ENCODE peak calls at places on chromosomes 7 and 10, in six cellular contexts. V is suprapubic skin, M is heart left ventricle, N is cerebellar cortex, F is T-helper 2 cell, C is HCEC 1CT. K is an unnamed sample.

GRCh38 chr10:70396140-70396539 is 7.8 kb upstream of the EIF4EBP2 start:
- DNase-seq in V (no peak), M (no peak), N (no peak), F (no peak), C (no peak), K (no peak)

GRCh38 chr7:93148135-93148534 is at the start of gene SAMD9L:
- DNase-seq in V (no peak), M (no peak), N (no peak), F (no peak), C (no peak), K (no peak)

GRCh38 chr10:317219-317868 is 182.1 kb downstream of the ZMYND11 start:
- DNase-seq in V (no peak), M (peak; percentile 59), N (no peak), F (no peak), C (peak; percentile 46), K (no peak)

GRCh38 chr7:149565096-149565382 is 67.4 kb upstream of the ZNF746 start:
- DNase-seq in V (no peak), M (no peak), N (no peak), F (no peak), C (no peak), K (no peak)

GRCh38 chr7:126213876-126214275 is 1038.9 kb downstream of the GRM8 start:
- DNase-seq in V (no peak), M (no peak), N (no peak), F (no peak), C (no peak), K (no peak)

GRCh38 chr10:125823663-125824251 is 411 bp downstream of the BCCIP start:
- DNase-seq in V (no peak), M (no peak), N (no peak), F (no peak), C (no peak), K (no peak)

GRCh38 chr10:57692255-57692980 is 575.3 kb downstream of the IPMK start:
- DNase-seq in V (no peak), M (no peak), N (no peak), F (no peak), C (peak; percentile 90), K (peak; percentile 86)

GRCh38 chr7:31100445-31100844 is 48.3 kb downstream of the ADCYAP1R1 start:
- DNase-seq in V (no peak), M (no peak), N (no peak), F (no peak), C (peak; percentile 50), K (peak; percentile 33)

GRCh38 chr10:78664929-78665525 is 403.7 kb upstream of the ZMIZ1 start:
- DNase-seq in V (no peak), M (no peak), N (peak; percentile 14), F (no peak), C (peak; percentile 14), K (peak; percentile 47)

GRCh38 chr10:131269776-131270460 is 41.6 kb downstream of the TCERG1L start:
- DNase-seq in V (peak; percentile 24), M (no peak), N (peak; percentile 84), F (no peak), C (no peak), K (no peak)

GRCh38 chr7:113998934-113999333 is 80.1 kb upstream of the PPP1R3A start:
- DNase-seq in V (no peak), M (no peak), N (no peak), F (no peak), C (no peak), K (no peak)

GRCh38 chr10:23869996-23870395 is 338.9 kb upstream of the KIAA1217 start:
- DNase-seq in V (no peak), M (no peak), N (no peak), F (no peak), C (no peak), K (no peak)

GRCh38 chr10:97179731-97180366 is 5.9 kb downstream of the SLIT1 start:
- DNase-seq in V (no peak), M (no peak), N (peak; percentile 50), F (no peak), C (no peak), K (no peak)

GRCh38 chr7:90900640-90901353 is 304.7 kb downstream of the CDK14 start:
- DNase-seq in V (no peak), M (no peak), N (no peak), F (no peak), C (no peak), K (no peak)

GRCh38 chr7:137169282-137169698 is 174.2 kb downstream of the PTN start:
- DNase-seq in V (no peak), M (peak; percentile 33), N (peak; percentile 61), F (no peak), C (peak; percentile 65), K (peak; percentile 58)

GRCh38 chr7:120742370-120742769 is 115.6 kb downstream of the TSPAN12 start:
- DNase-seq in V (no peak), M (no peak), N (peak; percentile 93), F (no peak), C (no peak), K (no peak)

GRCh38 chr10:133254421-133255120 is 16.9 kb downstream of the VENTX start:
- DNase-seq in V (no peak), M (no peak), N (no peak), F (no peak), C (no peak), K (no peak)

GRCh38 chr7:100832281-100832633 is 4.9 kb upstream of the EPHB4 start:
- DNase-seq in V (no peak), M (no peak), N (no peak), F (no peak), C (no peak), K (no peak)

GRCh38 chr7:131173148-131173890 is 154.4 kb upstream of the MKLN1 start:
- DNase-seq in V (no peak), M (no peak), N (no peak), F (no peak), C (peak; percentile 94), K (peak; percentile 86)

GRCh38 chr7:87216701-87217508 is 2.6 kb downstream of the TMEM243 start:
- DNase-seq in V (no peak), M (no peak), N (no peak), F (no peak), C (no peak), K (no peak)

GRCh38 chr10:61000769-61001730 is 57.1 kb upstream of the RHOBTB1 start:
- DNase-seq in V (no peak), M (no peak), N (peak; percentile 57), F (no peak), C (no peak), K (no peak)

GRCh38 chr7:16726189-16726588 is 27.4 kb upstream of the TSPAN13 start:
- DNase-seq in V (no peak), M (no peak), N (no peak), F (no peak), C (no peak), K (no peak)

GRCh38 chr7:64509583-64509982 is 53.3 kb downstream of the ZNF680 start:
- DNase-seq in V (no peak), M (no peak), N (no peak), F (no peak), C (no peak), K (no peak)

GRCh38 chr7:2948794-2949193 is 94.9 kb downstream of the CARD11 start:
- DNase-seq in V (no peak), M (no peak), N (no peak), F (no peak), C (no peak), K (no peak)

GRCh38 chr10:47277352-47278151 is 22.4 kb upstream of the GDF10 start:
- DNase-seq in V (no peak), M (no peak), N (no peak), F (no peak), C (no peak), K (no peak)